ENCODE peak calls at places on chromosomes 13 and 19, in four cellular contexts. I is Karpas-422, W is adrenal gland, J is tibial artery. Z is an unnamed sample.

GRCh38 chr19:38898788-38899446 is 501 bp downstream of the SIRT2 start:
- DNase-seq in J (no peak), W (no peak), I (peak), Z (no peak)

GRCh38 chr19:38836438-38837303 is 5.1 kb upstream of the ECH1 start:
- DNase-seq in W (no peak), J (no peak), I (no peak), Z (no peak)

GRCh38 chr13:93794197-93794885 is 567.7 kb downstream of the GPC6 start:
- DNase-seq in I (no peak), J (no peak), W (no peak), Z (no peak)

GRCh38 chr19:7540761-7541480 is 5.4 kb downstream of the PNPLA6 start:
- DNase-seq in J (no peak), I (no peak), W (peak), Z (peak)

GRCh38 chr13:91346062-91346461 is 1.4 kb upstream of the MIR17HG start:
- DNase-seq in J (no peak), I (no peak), W (no peak), Z (no peak)

GRCh38 chr19:51607077-51607476 is 23.1 kb downstream of the SIGLEC5 start:
- DNase-seq in I (peak), W (no peak), J (no peak), Z (no peak)

GRCh38 chr19:4390017-4390861 is 10.1 kb downstream of the SH3GL1 start:
- DNase-seq in I (no peak), J (peak), W (peak), Z (peak)

GRCh38 chr19:4431808-4432674 is 25.6 kb downstream of the UBXN6 start:
- DNase-seq in I (no peak), J (no peak), W (peak), Z (peak)

GRCh38 chr13:44719857-44720671 is 143.9 kb upstream of the TSC22D1 start:
- DNase-seq in J (no peak), W (no peak), I (no peak), Z (no peak)

GRCh38 chr19:3606690-3607289 is at the start of gene TBXA2R:
- DNase-seq in J (peak), W (peak), I (peak), Z (peak)

GRCh38 chr19:4054471-4055208 is 12.1 kb downstream of the ZBTB7A start:
- DNase-seq in J (no peak), I (no peak), W (no peak), Z (peak)

GRCh38 chr13:82298110-82298509 is 1584.2 kb downstream of the SLITRK1 start:
- DNase-seq in J (no peak), W (no peak), I (no peak), Z (no peak)

GRCh38 chr19:15463865-15464371 is 426 bp downstream of the RASAL3 start:
- DNase-seq in W (no peak), I (peak), J (no peak), Z (peak)

GRCh38 chr19:18089726-18090125 is 3.0 kb upstream of the IL12RB1 start:
- DNase-seq in J (no peak), W (no peak), I (no peak), Z (no peak)

GRCh38 chr19:18090545-18091216 is 3.9 kb upstream of the IL12RB1 start:
- DNase-seq in W (no peak), I (no peak), J (no peak), Z (no peak)

GRCh38 chr19:18083929-18084684 is 2.6 kb downstream of the IL12RB1 start:
- DNase-seq in I (no peak), W (no peak), J (no peak), Z (no peak)

GRCh38 chr19:18085702-18086457 is 854 bp downstream of the IL12RB1 start:
- DNase-seq in I (no peak), W (no peak), J (no peak), Z (no peak)

DNA sequence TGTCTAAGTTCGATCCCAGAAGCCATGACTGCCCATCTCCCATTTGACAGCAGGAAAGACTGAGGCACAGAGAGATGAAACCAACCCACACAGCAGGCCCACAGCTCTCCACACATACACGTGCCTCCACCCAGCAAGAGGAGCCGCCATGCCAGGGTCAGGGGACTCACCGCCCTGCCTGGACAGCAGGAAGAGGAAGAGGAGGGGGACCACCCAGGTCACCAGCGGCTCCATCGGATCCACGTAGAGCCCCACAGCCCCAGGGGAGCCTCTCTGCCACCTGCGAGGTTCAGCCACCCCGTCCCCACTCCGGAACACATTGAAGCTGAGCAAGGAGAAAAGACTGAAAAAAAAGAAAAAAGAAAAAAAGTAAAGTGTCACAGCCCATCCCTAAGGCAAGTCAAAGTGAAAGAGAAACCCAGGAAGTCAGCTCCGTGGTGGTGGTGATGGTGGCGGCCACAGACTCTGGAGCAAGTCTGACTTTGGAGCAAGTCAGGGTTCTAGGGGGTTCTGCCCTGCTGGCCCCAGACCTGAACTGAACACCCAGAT is at the start of gene IL12RB1:
- DNase-seq in W (no peak), I (peak), J (no peak), Z (peak)
- H3K27ac ChIP-seq in W (peak), I (peak), J (no peak), Z (peak)

DNA sequence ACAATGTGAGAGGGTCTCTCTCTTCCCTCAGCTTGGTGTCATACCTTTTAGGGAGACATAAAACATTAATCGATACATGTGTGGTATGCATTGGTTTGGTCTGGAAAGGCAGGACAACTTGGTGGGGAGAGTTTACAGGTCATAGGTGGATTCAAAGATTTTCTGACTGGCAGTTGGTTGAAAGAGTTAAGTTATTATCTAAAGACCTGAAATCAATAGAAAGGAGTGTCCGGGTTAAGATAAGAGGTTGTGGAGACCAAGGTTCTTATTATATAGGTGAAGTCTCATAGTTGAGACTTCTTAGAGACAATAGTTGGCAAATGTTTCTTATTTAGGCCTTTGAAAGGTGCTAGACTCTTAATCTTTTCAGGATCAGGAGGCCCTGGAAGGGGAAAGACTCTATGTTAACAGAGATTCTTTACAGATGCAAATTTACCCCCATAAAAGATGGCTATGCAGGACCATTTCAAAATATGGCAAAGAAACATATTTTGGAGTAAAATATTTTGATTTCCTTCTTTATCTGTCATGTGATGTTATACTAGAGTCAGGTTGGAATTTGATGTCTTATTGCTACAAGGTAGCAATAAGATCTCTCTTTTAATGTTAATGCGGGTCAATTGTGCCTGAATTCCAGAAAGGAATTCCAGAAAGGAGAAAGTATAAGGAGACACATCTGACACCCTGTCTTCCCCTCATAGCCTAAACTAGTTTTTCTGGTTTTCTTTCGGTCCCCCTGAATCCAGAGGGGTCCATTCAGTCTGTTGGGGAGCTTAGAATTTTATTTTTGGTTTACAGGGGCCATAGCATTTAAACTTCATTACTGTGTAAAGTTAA is 59.2 kb upstream of the RCBTB2 start:
- DNase-seq in W (no peak), I (no peak), J (no peak), Z (no peak)
- H3K27ac ChIP-seq in W (no peak), I (peak), J (no peak), Z (no peak)

DNA sequence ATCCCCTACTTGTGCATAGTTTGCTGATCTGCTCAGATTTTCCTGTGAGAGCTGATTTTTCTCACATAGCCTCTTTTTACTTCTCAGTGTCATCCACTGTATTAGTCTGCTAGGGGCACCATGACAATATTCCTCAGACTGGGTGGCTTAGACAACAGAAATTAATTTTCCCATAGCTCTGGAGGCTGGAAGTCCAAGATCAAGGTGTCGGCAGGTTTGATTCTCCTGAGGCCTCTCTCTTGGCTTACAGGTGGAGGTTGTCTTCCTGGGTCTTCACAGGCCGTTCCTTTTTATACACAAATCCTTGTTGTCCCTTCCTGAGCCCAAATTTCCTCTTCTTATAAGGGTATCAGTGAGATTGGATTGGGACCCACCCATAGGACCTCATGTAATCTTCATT is 9.2 kb downstream of the LRCH1 start:
- DNase-seq in J (no peak), W (no peak), I (no peak), Z (no peak)
- H3K27ac ChIP-seq in J (no peak), W (no peak), I (no peak), Z (no peak)

GRCh38 chr19:54159352-54160181 is at the start of gene LENG1:
- DNase-seq in J (peak), I (peak), W (peak), Z (peak)
- H3K27ac ChIP-seq in J (peak), I (peak), W (peak), Z (peak)

GRCh38 chr19:42301646-42302204 is at the start of gene PRR19:
- DNase-seq in W (no peak), I (peak), J (no peak), Z (no peak)
- H3K27ac ChIP-seq in W (peak), I (peak), J (no peak), Z (peak)

GRCh38 chr13:114077938-114078335 is 54.5 kb downstream of the RASA3 start:
- DNase-seq in W (no peak), I (no peak), J (peak), Z (peak)

GRCh38 chr13:114077121-114077937 is 55.1 kb downstream of the RASA3 start:
- DNase-seq in I (no peak), J (peak), W (peak), Z (peak)

GRCh38 chr13:114079601-114080536 is 52.6 kb downstream of the RASA3 start:
- DNase-seq in I (no peak), W (no peak), J (peak), Z (peak)

GRCh38 chr13:114080739-114081561 is 51.5 kb downstream of the RASA3 start:
- DNase-seq in W (no peak), J (peak), I (no peak), Z (peak)

DNA sequence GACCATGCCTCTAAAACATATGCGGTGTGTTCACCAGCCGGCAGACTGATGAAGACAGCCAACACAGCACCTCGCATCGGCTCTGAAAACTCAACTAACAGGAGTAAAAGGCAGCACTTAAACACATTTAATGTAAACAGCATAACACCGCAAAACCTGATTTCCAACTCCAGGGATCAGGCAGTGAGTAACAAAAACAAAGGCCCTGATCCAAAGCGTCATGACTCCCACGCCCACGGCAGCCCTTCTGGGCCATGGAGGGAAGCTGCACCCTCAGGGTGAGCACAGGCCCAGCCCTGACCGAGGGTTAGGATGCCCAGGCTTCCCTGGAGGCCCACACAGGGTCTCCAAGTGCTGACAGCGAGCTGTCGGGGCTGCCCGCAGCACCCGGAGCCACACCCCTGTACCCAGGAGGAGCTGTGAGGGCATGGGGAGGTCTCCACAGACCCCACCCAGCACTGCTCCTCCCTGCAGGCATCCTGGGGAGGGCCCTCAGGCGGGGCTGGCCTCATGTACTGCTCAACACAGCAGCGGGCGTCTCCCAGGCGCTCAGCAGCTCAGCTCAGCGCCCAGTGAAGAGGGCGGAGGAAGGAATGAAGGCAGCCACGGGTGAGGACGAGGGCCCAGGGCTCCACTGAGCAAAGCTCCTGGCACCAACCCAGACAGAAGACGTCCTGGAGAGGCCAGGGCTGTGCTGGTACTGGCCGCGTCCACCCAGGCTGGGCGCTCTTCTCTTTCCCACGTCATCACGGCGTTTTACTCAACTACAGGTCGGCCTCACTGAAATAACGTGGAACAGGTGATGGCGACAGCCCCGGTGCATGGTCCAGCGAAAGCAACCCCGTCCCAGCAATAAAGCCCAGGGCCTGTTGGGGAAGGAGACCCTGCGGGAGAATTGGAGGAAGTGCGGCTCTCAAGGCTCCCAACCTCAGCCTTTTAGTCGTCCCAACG is 53.6 kb downstream of the RASA3 start:
- DNase-seq in W (no peak), J (peak), I (no peak), Z (peak)
- H3K27ac ChIP-seq in W (peak), J (peak), I (no peak), Z (peak)

GRCh38 chr19:861099-861755 is 1.8 kb downstream of the CFD start:
- DNase-seq in J (no peak), I (no peak), W (peak), Z (no peak)

GRCh38 chr19:861756-862528 is 2.5 kb downstream of the CFD start:
- DNase-seq in W (peak), I (peak), J (no peak), Z (peak)

GRCh38 chr19:862529-863304 is 3.3 kb downstream of the CFD start:
- DNase-seq in W (peak), J (peak), I (peak), Z (peak)

GRCh38 chr19:858868-859843 is at the start of gene CFD:
- DNase-seq in I (no peak), J (peak), W (peak), Z (peak)

DNA sequence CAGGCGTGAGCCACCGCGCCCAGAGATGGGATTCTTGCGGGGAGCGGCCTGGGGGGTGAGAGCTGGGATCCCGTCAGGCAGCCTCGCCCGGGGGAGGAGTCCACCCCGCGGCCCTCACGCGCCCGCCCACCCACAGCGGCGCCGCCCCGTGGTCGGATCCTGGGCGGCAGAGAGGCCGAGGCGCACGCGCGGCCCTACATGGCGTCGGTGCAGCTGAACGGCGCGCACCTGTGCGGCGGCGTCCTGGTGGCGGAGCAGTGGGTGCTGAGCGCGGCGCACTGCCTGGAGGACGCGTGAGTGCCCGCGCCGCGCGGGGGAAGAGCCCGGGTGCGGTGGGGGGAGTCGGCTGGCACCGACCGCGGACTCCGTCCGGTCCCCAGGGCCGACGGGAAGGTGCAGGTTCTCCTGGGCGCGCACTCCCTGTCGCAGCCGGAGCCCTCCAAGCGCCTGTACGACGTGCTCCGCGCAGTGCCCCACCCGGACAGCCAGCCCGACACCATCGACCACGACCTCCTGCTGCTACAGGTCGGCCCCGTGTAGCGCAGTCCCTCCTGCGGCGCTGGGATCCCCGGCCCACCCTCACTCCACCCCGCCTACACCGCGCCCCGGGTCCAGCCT is 1.1 kb downstream of the CFD start:
- DNase-seq in I (peak), J (peak), W (peak), Z (peak)
- H3K27ac ChIP-seq in I (no peak), J (no peak), W (no peak), Z (peak)